ENCODE peak calls at places on chromosomes 16 and 17, in nine cellular contexts. U is H4; M is NCI-H460; R is NCI-H1417; E is NCI-H1092 treated with DMSO at 0.1 percent for 48 hours; B is Right ventricle myocardium superior; A is stimulated activated CD4-positive, alpha-beta T cell treated with anti-CD3 and anti-CD28 coated beads, Interleukin-4, amount 100 ng/mL, for 48 hours; P is BE2C; S is NCI-H1436 treated with DMSO at 0.1 percent for 48 hours. G is an unnamed sample.

GRCh38 chr17:48207776-48208175 is 100.2 kb downstream of the SNX11 start:
- DNase-seq in P (no peak), E (no peak), R (no peak), U (no peak), B (no peak), A (no peak), S (no peak), M (no peak), G (no peak)

GRCh38 chr16:46899443-46900143 is 15.4 kb downstream of the GPT2 start:
- DNase-seq in M (no peak), B (no peak), R (no peak), P (no peak), U (no peak), E (no peak), A (no peak), S (no peak), G (no peak)

GRCh38 chr17:82835122-82835521 is 4.7 kb downstream of the ZNF750 start:
- DNase-seq in P (no peak), R (peak), S (no peak), U (no peak), E (no peak), B (peak), A (no peak), M (no peak), G (no peak)

GRCh38 chr17:44324092-44324570 is 492 bp downstream of the SLC25A39 start:
- DNase-seq in P (no peak), A (no peak), S (no peak), M (no peak), U (no peak), R (no peak), B (no peak), E (no peak), G (no peak)

GRCh38 chr17:39972271-39972670 is 8.3 kb upstream of the PSMD3 start:
- DNase-seq in M (no peak), U (no peak), A (no peak), P (no peak), E (no peak), B (no peak), R (no peak), S (no peak), G (no peak)

GRCh38 chr17:75242461-75243042 is 18.9 kb downstream of the GGA3 start:
- DNase-seq in S (no peak), U (no peak), P (no peak), A (no peak), E (no peak), M (no peak), R (no peak), B (no peak), G (no peak)

GRCh38 chr17:61504697-61505096 is 52.5 kb downstream of the TBX4 start:
- DNase-seq in U (peak), S (no peak), R (no peak), A (no peak), M (peak), E (no peak), P (no peak), B (no peak), G (no peak)

GRCh38 chr17:2959371-2960130 is 103.9 kb downstream of the OR1D5 start:
- DNase-seq in U (no peak), M (no peak), E (no peak), P (no peak), A (no peak), S (no peak), B (no peak), R (no peak), G (no peak)

GRCh38 chr17:21379080-21379711 is 3.0 kb downstream of the KCNJ12 start:
- DNase-seq in E (peak), M (no peak), R (no peak), A (no peak), B (peak), P (no peak), S (no peak), U (no peak), G (no peak)

GRCh38 chr16:72991211-72991610 is 56.7 kb downstream of the ZFHX3 start:
- DNase-seq in M (no peak), R (no peak), U (no peak), P (no peak), E (no peak), S (no peak), B (no peak), A (no peak), G (no peak)

GRCh38 chr17:27319536-27320221 is 25.8 kb downstream of the WSB1 start:
- DNase-seq in A (no peak), M (no peak), P (peak), E (peak), B (peak), S (no peak), R (no peak), U (peak), G (no peak)

GRCh38 chr16:68022278-68022727 is 729 bp downstream of the DDX28 start:
- DNase-seq in P (no peak), R (no peak), U (no peak), S (no peak), M (no peak), A (no peak), E (no peak), B (no peak), G (no peak)

GRCh38 chr16:16110111-16110490 is 113.2 kb downstream of the ABCC6 start:
- DNase-seq in A (no peak), P (no peak), B (no peak), M (no peak), R (no peak), E (no peak), U (no peak), S (no peak), G (no peak)

GRCh38 chr16:66928702-66929388 is 3.5 kb upstream of the RRAD start:
- DNase-seq in E (no peak), U (peak), S (no peak), P (peak), A (peak), R (no peak), M (no peak), B (no peak), G (no peak)

GRCh38 chr17:81045590-81046095 is 10.7 kb downstream of the BAIAP2 start:
- DNase-seq in P (no peak), A (no peak), E (no peak), R (no peak), M (no peak), B (no peak), U (no peak), S (no peak), G (no peak)

GRCh38 chr16:68083861-68084503 is 1.2 kb upstream of the NFATC3 start:
- DNase-seq in U (no peak), B (no peak), M (no peak), P (no peak), R (no peak), E (no peak), A (no peak), S (no peak), G (no peak)

GRCh38 chr16:4521971-4522623 is 16.5 kb downstream of the CDIP1 start:
- DNase-seq in E (peak), M (no peak), P (peak), S (no peak), B (peak), R (peak), U (no peak), A (no peak), G (no peak)

GRCh38 chr17:65170839-65171238 is 33.7 kb downstream of the RGS9 start:
- DNase-seq in M (no peak), E (peak), A (no peak), S (no peak), B (peak), R (peak), U (no peak), P (no peak), G (no peak)

GRCh38 chr17:76115138-76115754 is 11.7 kb upstream of the EXOC7 start:
- DNase-seq in B (no peak), U (no peak), E (no peak), S (no peak), P (no peak), A (no peak), R (no peak), M (no peak), G (no peak)

GRCh38 chr17:70906808-70907207 is 737.5 kb downstream of the KCNJ2 start:
- DNase-seq in B (no peak), P (no peak), A (no peak), U (no peak), R (no peak), M (no peak), E (peak), S (no peak), G (no peak)